ENCODE peak calls at places on chromosomes 12 and 14, in four cellular contexts. R, X, B and W are unnamed samples.
A peak's percentile ranks its signal among the peaks of the same experiment; 100 is the strongest.

GRCh38 chr12:97452839-97453238 is 9.8 kb upstream of the RMST start:
- DNase-seq in R (no peak), X (no peak), B (no peak), W (no peak)

GRCh38 chr12:28409892-28410291 is 219.6 kb downstream of the CCDC91 start:
- DNase-seq in R (no peak), X (no peak), B (no peak), W (no peak)

GRCh38 chr14:91027556-91027955 is 32.9 kb downstream of the RPS6KA5 start:
- DNase-seq in R (no peak), X (no peak), B (no peak), W (no peak)

GRCh38 chr14:65079788-65080187 is 22.5 kb downstream of the MAX start:
- DNase-seq in R (no peak), X (no peak), B (no peak), W (no peak)

GRCh38 chr14:80260649-80261048 is 49.3 kb upstream of the DIO2 start:
- DNase-seq in R (no peak), X (no peak), B (no peak), W (no peak)

GRCh38 chr14:33686218-33686617 is 264.7 kb downstream of the EGLN3 start:
- DNase-seq in R (no peak), X (no peak), B (no peak), W (no peak)

GRCh38 chr14:80387563-80387981 is 176.3 kb upstream of the DIO2 start:
- DNase-seq in R (peak; percentile 67), X (no peak), B (no peak), W (no peak)

GRCh38 chr12:1553546-1553945 is 40.8 kb downstream of the FBXL14 start:
- DNase-seq in R (no peak), X (no peak), B (no peak), W (no peak)

GRCh38 chr12:53313996-53314395 is 7.4 kb downstream of the AAAS start:
- DNase-seq in R (no peak), X (no peak), B (no peak), W (no peak)

GRCh38 chr12:26633591-26634210 is 199.3 kb downstream of the ITPR2 start:
- DNase-seq in R (no peak), X (no peak), B (no peak), W (no peak)

GRCh38 chr12:51190820-51191219 is 17.9 kb upstream of the TFCP2 start:
- DNase-seq in R (no peak), X (no peak), B (no peak), W (no peak)

GRCh38 chr12:45170456-45171042 is 45.3 kb upstream of the ANO6 start:
- DNase-seq in R (peak; percentile 88), X (peak; percentile 85), B (peak; percentile 53), W (peak; percentile 87)

GRCh38 chr12:48816148-48816854 is 2.0 kb upstream of the CACNB3 start:
- DNase-seq in R (no peak), X (peak; percentile 40), B (no peak), W (no peak)

GRCh38 chr14:52998376-52999010 is 47.6 kb upstream of the FERMT2 start:
- DNase-seq in R (no peak), X (no peak), B (peak; percentile 32), W (no peak)

GRCh38 chr12:56522486-56523193 is 1.0 kb downstream of the RBMS2 start:
- DNase-seq in R (no peak), X (no peak), B (no peak), W (no peak)

GRCh38 chr12:23634344-23634743 is 315.1 kb downstream of the SOX5 start:
- DNase-seq in R (no peak), X (no peak), B (no peak), W (no peak)

GRCh38 chr14:63454863-63455622 is 88.1 kb downstream of the PPP2R5E start:
- DNase-seq in R (no peak), X (peak; percentile 30), B (no peak), W (no peak)

GRCh38 chr14:98077176-98077575 is 1194.8 kb downstream of the BCL11B start:
- DNase-seq in R (no peak), X (no peak), B (no peak), W (no peak)

GRCh38 chr14:92960706-92961566 is 38.0 kb downstream of the CHGA start:
- DNase-seq in R (no peak), X (no peak), B (no peak), W (no peak)

GRCh38 chr14:63632932-63633514 is 8.6 kb downstream of the WDR89 start:
- DNase-seq in R (no peak), X (no peak), B (no peak), W (no peak)

GRCh38 chr12:32918890-32919791 is 22.6 kb upstream of the PKP2 start:
- DNase-seq in R (no peak), X (no peak), B (peak; percentile 23), W (no peak)

GRCh38 chr12:262113-262512 is 523 bp downstream of the SLC6A13 start:
- DNase-seq in R (no peak), X (no peak), B (no peak), W (no peak)

GRCh38 chr12:119802472-119802871 is 74.6 kb downstream of the CIT start:
- DNase-seq in R (peak; percentile 81), X (no peak), B (no peak), W (peak; percentile 73)

DNA sequence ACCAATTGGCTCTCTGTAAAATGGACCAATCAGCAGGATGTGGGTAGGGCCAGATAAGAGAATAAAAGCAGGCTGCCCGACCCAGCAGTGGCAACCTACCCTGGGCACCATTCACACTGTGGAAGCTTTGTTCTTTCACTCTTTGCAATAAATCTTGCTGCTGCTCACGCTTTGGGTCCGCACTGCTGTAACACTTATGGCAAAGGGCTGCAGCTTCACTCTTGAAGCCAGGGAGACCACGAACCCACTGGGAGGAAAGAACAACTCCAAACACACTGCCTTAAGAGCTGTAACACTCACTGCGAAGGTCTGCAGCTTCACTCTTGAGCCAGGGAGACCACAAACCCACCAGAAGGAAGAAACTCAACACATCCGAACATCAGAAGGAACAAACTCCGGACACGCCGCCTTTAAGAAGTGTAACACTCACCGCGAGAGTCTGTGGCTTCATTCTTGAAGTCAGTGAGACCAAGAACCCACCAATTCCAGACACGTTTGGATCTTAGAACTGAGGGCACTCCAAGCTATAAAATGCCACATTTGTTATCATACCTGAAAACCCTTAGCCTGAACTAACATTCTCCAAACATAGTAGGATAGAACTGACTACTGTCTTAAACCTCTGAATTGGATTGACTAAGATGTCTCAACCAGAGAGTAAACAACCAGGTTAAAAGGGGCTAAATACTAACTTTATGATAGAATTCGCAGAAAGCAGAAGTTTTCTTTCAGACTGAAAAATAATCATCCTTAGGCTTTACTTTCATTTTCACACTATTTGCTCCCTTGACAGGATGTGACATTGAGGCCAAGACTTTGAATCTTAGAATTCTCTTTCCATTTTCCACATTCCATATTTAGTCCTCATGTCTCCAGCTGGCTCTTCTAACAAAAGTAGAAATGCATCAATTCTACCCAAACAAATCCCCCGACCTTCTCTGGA is 33.6 kb downstream of the CDKL1 start:
- DNase-seq in R (no peak), X (no peak), B (no peak), W (no peak)
- TF ChIP-seq POLR2A in R (no peak), X (no peak), B (no peak), W (no peak)

GRCh38 chr14:59299731-59300130 is 111.3 kb downstream of the DAAM1 start:
- DNase-seq in R (no peak), X (no peak), B (no peak), W (no peak)

GRCh38 chr14:59302313-59302712 is 113.8 kb downstream of the DAAM1 start:
- DNase-seq in R (no peak), X (no peak), B (no peak), W (no peak)

GRCh38 chr14:59305231-59305630 is 116.8 kb downstream of the DAAM1 start:
- DNase-seq in R (no peak), X (no peak), B (no peak), W (no peak)

GRCh38 chr14:59303216-59303615 is 114.7 kb downstream of the DAAM1 start:
- DNase-seq in R (no peak), X (no peak), B (no peak), W (no peak)

GRCh38 chr14:59301354-59301753 is 112.9 kb downstream of the DAAM1 start:
- DNase-seq in R (no peak), X (no peak), B (no peak), W (no peak)
- TF ChIP-seq CTCF in R (no peak), X (no peak), B (no peak), W (no peak)

GRCh38 chr12:110320548-110320947 is 39.5 kb downstream of the ATP2A2 start:
- DNase-seq in R (no peak), X (no peak), B (no peak), W (no peak)

GRCh38 chr12:110312581-110313360 is 31.7 kb downstream of the ATP2A2 start:
- DNase-seq in R (peak; percentile 51), X (no peak), B (no peak), W (peak; percentile 72)

GRCh38 chr12:110317921-110318320 is 36.9 kb downstream of the ATP2A2 start:
- DNase-seq in R (peak; percentile 29), X (no peak), B (no peak), W (no peak)

GRCh38 chr12:110314308-110314707 is 33.3 kb downstream of the ATP2A2 start:
- DNase-seq in R (no peak), X (no peak), B (no peak), W (no peak)

GRCh38 chr12:110316861-110317260 is 35.8 kb downstream of the ATP2A2 start:
- DNase-seq in R (no peak), X (no peak), B (no peak), W (no peak)
- H3K4me1 ChIP-seq in R (peaks cover 58% of the 10 kb centered on the region), X (peaks cover 30% of the 10 kb centered on the region), B (no peaks in the 10 kb centered on the region), W (peaks cover 57% of the 10 kb centered on the region)

DNA sequence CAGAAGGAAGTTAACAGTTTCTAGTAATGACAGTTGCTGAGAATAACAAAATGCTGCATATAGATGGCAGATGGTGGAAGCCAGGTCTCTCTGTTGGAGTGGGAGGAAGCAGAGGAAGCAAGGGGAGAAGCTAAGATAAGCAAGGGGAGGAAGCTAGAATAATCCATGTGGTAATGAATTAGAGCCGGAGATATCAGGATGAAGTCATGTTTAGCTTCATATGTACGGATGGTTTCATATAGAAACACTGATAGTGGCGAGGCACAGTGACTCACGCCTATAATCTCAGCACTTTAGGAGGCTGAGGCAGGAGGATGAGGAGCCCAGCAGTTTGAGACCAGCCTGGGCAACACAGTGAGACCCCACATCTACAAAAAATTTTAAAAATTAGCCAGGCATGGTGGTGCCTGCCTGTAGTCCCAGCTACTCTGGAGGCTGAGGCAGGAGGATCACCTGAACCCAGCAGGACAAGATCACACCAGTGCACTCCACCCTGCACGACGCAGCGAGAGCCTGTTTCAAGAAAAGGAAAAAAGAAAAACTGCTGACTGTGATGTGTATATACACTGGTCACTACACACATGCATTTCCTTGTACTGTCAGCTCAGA is 49.2 kb downstream of the ANAPC7 start:
- DNase-seq in R (no peak), X (no peak), B (no peak), W (no peak)
- TF ChIP-seq POLR2A in R (no peak), X (no peak), B (no peak), W (no peak)

GRCh38 chr12:30753233-30753632 is 1.5 kb downstream of the CAPRIN2 start:
- DNase-seq in R (no peak), X (no peak), B (no peak), W (no peak)
- TF ChIP-seq CTCF in R (no peak), X (no peak), B (no peak), W (no peak)

DNA sequence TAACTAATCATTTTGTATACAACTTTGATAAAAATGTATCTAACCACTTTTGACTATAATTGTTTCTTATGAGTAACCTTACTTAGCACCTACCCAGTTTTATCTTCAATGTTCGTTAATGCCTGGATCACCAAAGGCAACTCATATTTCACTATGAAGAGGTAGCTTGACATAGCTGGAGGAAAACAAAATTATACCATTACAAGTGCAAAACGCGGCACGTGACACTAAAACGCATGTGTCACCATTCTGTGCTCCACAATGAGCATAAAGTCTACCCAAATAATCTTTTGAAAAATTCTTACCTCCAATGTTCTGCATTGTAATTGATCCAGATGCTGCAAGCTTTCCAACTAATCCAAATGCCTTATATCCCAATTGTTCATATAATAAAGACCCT is 5.8 kb downstream of the SLC38A2 start:
- DNase-seq in R (no peak), X (no peak), B (no peak), W (no peak)
- H3K4me1 ChIP-seq in R (peaks cover 87% of the 10 kb centered on the region), X (peaks cover 71% of the 10 kb centered on the region), B (peaks cover 11% of the 10 kb centered on the region), W (peaks cover 74% of the 10 kb centered on the region)